ENCODE peak calls at places on chromosomes 13 and 19, in four cellular contexts. X is activated T-cell treated with anti-CD3 and anti-CD28 coated beads for 1 hour; K is mucosa of descending colon; G is stimulated activated CD4-positive, alpha-beta T cell treated with anti-CD3 and anti-CD28 coated beads, Interleukin-15, amount 100 ng/mL, for 1 hour. T is an unnamed sample.
A peak's percentile ranks its signal among the peaks of the same experiment; 100 is the strongest.

GRCh38 chr19:49020342-49020741 is 3.5 kb upstream of the LHB start:
- DNase-seq in X (no peak), K (no peak), G (no peak), T (no peak)

GRCh38 chr19:16726916-16727315 is 7.3 kb downstream of the NWD1 start:
- DNase-seq in X (no peak), K (no peak), G (no peak), T (no peak)

GRCh38 chr19:10565567-10566407 is at the start of gene KRI1:
- DNase-seq in X (peak; percentile 98), K (peak; percentile 99), G (peak; percentile 97), T (peak; percentile 99)

GRCh38 chr19:42090687-42091086 is 14.7 kb downstream of the ZNF574 start:
- DNase-seq in X (no peak), K (no peak), G (no peak), T (no peak)

GRCh38 chr19:28400953-28401671 is 811.8 kb downstream of the UQCRFS1 start:
- DNase-seq in X (no peak), K (no peak), G (no peak), T (no peak)

GRCh38 chr19:5934779-5935472 is 20.9 kb downstream of the CAPS start:
- DNase-seq in X (no peak), K (no peak), G (no peak), T (no peak)

GRCh38 chr13:80055804-80056203 is 285.1 kb downstream of the SPRY2 start:
- DNase-seq in X (no peak), K (no peak), G (no peak), T (no peak)

GRCh38 chr13:88602786-88603777 is 931.9 kb downstream of the SLITRK5 start:
- DNase-seq in X (no peak), K (no peak), G (no peak), T (no peak)

GRCh38 chr19:1811472-1811894 is 593 bp downstream of the ATP8B3 start:
- DNase-seq in X (peak; percentile 23), K (peak; percentile 74), G (peak; percentile 37), T (peak; percentile 73)

GRCh38 chr13:98515804-98516465 is 61.0 kb downstream of the STK24 start:
- DNase-seq in X (no peak), K (no peak), G (no peak), T (no peak)

GRCh38 chr19:33259532-33259931 is 33.9 kb upstream of the SLC7A10 start:
- DNase-seq in X (no peak), K (no peak), G (no peak), T (no peak)

T was measured in left colon.